ENCODE peak calls at places on chromosomes 11 and 22, in four cellular contexts. One of them, this sample, is unnamed.

GRCh38 chr11:8735094-8735493 is 52.5 kb downstream of the RPL27A start:
- DNase-seq in HepG2: no peak
- DNase-seq in A549: no peak
- DNase-seq in K562: no peak
- DNase-seq in this sample: no peak

GRCh38 chr11:120690406-120690805 is 178.9 kb downstream of the GRIK4 start:
- DNase-seq in HepG2: no peak
- DNase-seq in A549: no peak
- DNase-seq in K562: no peak
- DNase-seq in this sample: no peak

GRCh38 chr11:102256251-102256650 is 61.0 kb upstream of the BIRC3 start:
- DNase-seq in HepG2: no peak
- DNase-seq in A549: no peak
- DNase-seq in K562: no peak
- DNase-seq in this sample: no peak

GRCh38 chr11:35617687-35618496 is at the start of gene FJX1:
- DNase-seq in HepG2: peak
- DNase-seq in A549: peak
- DNase-seq in K562: peak
- DNase-seq in this sample: peak

GRCh38 chr22:19663821-19664325 is 50.4 kb upstream of the SEPTIN5 start:
- DNase-seq in HepG2: no peak
- DNase-seq in A549: no peak
- DNase-seq in K562: peak
- DNase-seq in this sample: no peak

GRCh38 chr22:27581688-27582087 is 219.9 kb downstream of the MN1 start:
- DNase-seq in HepG2: no peak
- DNase-seq in A549: no peak
- DNase-seq in K562: no peak
- DNase-seq in this sample: no peak

GRCh38 chr11:94528551-94528950 is 15.2 kb upstream of the FUT4 start:
- DNase-seq in HepG2: no peak
- DNase-seq in A549: no peak
- DNase-seq in K562: no peak
- DNase-seq in this sample: no peak

GRCh38 chr11:10208045-10208674 is 85.9 kb downstream of the SBF2 start:
- DNase-seq in HepG2: peak
- DNase-seq in A549: peak
- DNase-seq in K562: peak
- DNase-seq in this sample: no peak

GRCh38 chr11:119295178-119295577 is 21.8 kb downstream of the MCAM start:
- DNase-seq in HepG2: no peak
- DNase-seq in A549: no peak
- DNase-seq in K562: no peak
- DNase-seq in this sample: no peak

DNA sequence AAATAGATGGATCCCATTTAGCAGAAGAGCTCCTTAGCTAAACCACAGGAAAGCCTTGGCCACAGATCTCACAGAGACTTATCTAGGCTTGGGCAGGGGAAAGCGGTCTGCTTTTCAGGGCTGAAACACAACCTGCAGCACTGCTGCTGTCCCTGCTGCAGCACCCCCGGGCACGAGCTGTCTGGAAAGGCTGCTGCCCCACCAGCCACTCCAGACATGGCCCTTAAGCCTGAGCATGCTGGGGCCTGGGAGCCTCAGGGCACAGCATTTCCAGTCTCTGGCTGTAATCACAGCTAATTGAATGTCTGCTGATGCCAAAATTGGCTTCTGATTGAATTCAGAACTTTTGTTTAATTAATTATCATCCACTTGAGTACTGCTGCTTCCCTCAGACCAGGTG is 115.0 kb downstream of the TMPRSS5 start:
- DNase-seq in HepG2: no peak
- DNase-seq in A549: no peak
- DNase-seq in K562: no peak
- DNase-seq in this sample: no peak
- TF ChIP-seq ESRRA in HepG2: no peak
- TF ChIP-seq ESRRA in A549: no peak
- TF ChIP-seq ESRRA in K562: no peak
- TF ChIP-seq ESRRA in this sample: no peak

DNA sequence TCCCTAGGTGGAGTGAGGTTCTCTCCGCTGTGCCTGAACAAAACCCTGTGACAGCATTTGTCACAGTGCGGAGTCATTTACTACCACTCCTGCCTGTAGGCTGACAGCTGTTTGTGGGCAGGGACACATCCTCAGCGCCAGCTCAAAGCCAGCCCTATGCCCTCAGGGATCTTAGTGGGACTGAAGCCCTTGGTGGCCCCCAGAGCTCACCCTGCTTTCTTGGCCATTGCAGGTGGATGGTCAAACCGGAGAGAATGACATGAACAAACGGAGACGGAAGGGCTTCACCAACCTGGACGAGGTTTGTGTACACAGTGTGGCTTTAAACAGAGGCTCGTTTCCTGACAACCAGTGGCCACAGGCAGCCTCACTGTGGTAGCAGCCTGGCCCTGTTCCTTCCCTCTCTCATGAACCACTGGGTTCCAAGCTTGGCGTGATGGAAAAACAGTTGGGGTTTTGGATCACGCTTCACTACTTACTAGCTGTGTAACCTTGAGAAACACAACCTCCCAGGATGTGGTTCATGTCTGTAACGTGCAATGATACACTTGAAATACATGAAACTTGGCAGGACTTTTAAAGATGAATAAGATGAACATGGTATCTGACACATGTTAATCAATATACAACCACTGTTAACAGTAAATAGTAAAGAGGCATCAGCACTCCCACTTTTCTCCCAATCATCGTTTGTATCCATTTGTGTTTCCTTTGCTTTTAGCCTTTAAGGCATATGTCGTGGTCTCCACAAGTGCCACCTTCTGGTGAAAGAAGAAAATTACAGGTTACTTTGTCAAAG is 125.8 kb downstream of the MICAL2 start:
- DNase-seq in HepG2: peak
- DNase-seq in A549: peak
- DNase-seq in K562: peak
- DNase-seq in this sample: no peak
- TF ChIP-seq JUN in HepG2: no peak
- TF ChIP-seq JUN in A549: no peak
- TF ChIP-seq JUN in K562: no peak
- TF ChIP-seq JUN in this sample: no peak

DNA sequence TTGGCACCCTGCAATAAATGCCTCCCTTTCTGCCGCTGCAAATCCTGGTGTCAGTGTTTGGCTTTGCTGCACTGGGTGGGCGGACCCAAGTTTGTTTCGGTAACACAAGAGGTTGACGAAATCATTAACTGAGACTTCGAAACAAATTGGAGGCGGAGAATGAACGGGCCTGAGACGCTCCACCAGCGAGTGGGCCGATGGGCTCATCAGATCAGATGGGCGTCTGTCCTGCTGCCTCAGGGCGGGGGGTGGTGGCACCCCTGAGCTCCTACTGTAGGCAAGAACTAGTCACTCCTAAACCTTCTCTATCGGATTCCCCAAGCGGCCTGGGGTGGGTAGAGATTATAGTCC is 918 bp upstream of the CAPN5 start:
- DNase-seq in HepG2: no peak
- DNase-seq in A549: no peak
- DNase-seq in K562: no peak
- DNase-seq in this sample: peak
- TF ChIP-seq ESRRA in HepG2: no peak
- TF ChIP-seq ESRRA in A549: no peak
- TF ChIP-seq ESRRA in K562: no peak
- TF ChIP-seq ESRRA in this sample: no peak

DNA sequence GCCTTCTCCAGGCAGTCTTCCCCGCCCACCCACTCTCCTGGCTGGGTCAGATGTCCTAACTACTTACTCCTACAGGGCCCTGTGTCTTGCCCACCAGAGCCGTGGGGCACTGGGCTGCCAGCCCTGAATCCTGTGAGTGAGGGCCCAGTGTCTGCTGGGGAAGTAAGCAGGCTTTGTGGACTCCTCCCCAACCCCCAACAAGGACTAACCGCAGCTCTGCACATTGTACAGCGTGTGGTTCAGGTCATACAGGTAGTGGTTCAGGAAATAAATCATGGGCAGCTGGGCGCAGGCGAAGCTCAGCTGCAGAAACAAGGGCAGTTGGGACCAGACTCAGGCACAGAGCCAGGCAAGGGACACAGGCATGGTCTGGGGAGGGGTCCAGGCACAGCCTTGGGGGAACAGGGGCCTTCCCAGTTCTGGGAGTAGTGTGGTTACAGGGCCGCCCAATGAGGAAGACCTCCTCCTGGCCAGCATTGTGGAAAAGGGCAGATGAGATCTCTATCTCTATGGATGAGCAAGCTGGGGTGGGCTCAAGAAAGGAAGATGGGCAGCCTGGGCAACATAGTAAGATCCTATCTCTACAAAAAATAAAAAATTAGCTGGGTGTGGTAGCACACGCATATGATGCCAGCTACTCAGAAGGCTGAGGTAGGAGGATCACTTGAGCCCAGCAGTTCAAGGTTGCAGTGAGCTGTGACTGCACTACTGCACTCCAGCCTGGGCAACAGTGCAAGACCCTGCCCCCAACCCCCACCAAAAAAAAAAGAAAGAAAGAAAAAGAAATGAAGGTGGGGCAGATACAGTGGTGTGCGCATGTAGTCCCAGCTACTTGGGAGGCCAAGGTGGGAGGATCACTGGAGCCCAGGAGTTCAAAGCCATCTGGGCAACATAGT is 5.5 kb downstream of the UNC93B1 start:
- DNase-seq in HepG2: no peak
- DNase-seq in A549: no peak
- DNase-seq in K562: no peak
- DNase-seq in this sample: no peak
- TF ChIP-seq JUN in HepG2: no peak
- TF ChIP-seq JUN in A549: no peak
- TF ChIP-seq JUN in K562: no peak
- TF ChIP-seq JUN in this sample: no peak

DNA sequence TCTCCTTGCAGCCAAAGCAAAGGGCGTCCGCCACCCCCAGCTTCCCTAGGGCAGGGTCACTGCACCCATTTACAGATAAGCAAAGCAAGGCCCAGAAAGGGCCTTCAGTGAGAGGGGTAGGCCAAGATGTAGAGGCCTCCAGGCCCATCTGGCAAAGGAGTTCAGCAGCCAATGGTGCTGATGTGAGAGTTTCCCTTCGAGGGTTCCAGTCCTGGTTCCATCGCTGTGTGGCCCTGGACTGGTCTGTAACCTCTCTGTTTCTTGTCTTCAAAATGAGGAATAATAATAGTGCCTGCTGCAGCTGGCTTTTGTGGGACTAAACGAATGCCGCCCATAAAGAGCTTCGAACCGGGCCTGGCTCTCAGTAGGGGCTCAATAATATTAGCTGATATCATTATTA is 4.0 kb downstream of the ELFN2 start:
- DNase-seq in HepG2: no peak
- DNase-seq in A549: no peak
- DNase-seq in K562: no peak
- DNase-seq in this sample: no peak
- TF ChIP-seq ESRRA in HepG2: no peak
- TF ChIP-seq ESRRA in A549: no peak
- TF ChIP-seq ESRRA in K562: no peak
- TF ChIP-seq ESRRA in this sample: no peak

GRCh38 chr11:12271241-12271640 is 106.1 kb upstream of the PARVA start:
- DNase-seq in HepG2: no peak
- DNase-seq in A549: no peak
- DNase-seq in K562: no peak
- DNase-seq in this sample: no peak
- TF ChIP-seq JUN in HepG2: no peak
- TF ChIP-seq JUN in A549: no peak
- TF ChIP-seq JUN in K562: no peak
- TF ChIP-seq JUN in this sample: no peak

GRCh38 chr11:86194998-86195397 is 49.6 kb upstream of the EED start:
- DNase-seq in HepG2: no peak
- DNase-seq in A549: no peak
- DNase-seq in K562: no peak
- DNase-seq in this sample: no peak

GRCh38 chr11:86191874-86192273 is 52.7 kb upstream of the EED start:
- DNase-seq in HepG2: no peak
- DNase-seq in A549: no peak
- DNase-seq in K562: no peak
- DNase-seq in this sample: no peak

GRCh38 chr11:86196291-86196690 is 48.3 kb upstream of the EED start:
- DNase-seq in HepG2: no peak
- DNase-seq in A549: no peak
- DNase-seq in K562: no peak
- DNase-seq in this sample: no peak

GRCh38 chr11:86192858-86193257 is 51.7 kb upstream of the EED start:
- DNase-seq in HepG2: no peak
- DNase-seq in A549: no peak
- DNase-seq in K562: no peak
- DNase-seq in this sample: no peak

GRCh38 chr11:86193297-86194095 is 51.1 kb upstream of the EED start:
- DNase-seq in HepG2: peak
- DNase-seq in A549: peak
- DNase-seq in K562: peak
- DNase-seq in this sample: peak
- TF ChIP-seq ESRRA in HepG2: no peak
- TF ChIP-seq ESRRA in A549: no peak
- TF ChIP-seq ESRRA in K562: peak
- TF ChIP-seq ESRRA in this sample: no peak

GRCh38 chr11:92505689-92506088 is 281.1 kb downstream of the FAT3 start:
- DNase-seq in HepG2: no peak
- DNase-seq in A549: no peak
- DNase-seq in K562: no peak
- DNase-seq in this sample: no peak

GRCh38 chr11:92512204-92512569 is 287.6 kb downstream of the FAT3 start:
- DNase-seq in HepG2: no peak
- DNase-seq in A549: no peak
- DNase-seq in K562: no peak
- DNase-seq in this sample: no peak

GRCh38 chr11:92510591-92510990 is 286.0 kb downstream of the FAT3 start:
- DNase-seq in HepG2: no peak
- DNase-seq in A549: no peak
- DNase-seq in K562: no peak
- DNase-seq in this sample: no peak

GRCh38 chr11:92511522-92512203 is 287.0 kb downstream of the FAT3 start:
- DNase-seq in HepG2: no peak
- DNase-seq in A549: no peak
- DNase-seq in K562: no peak
- DNase-seq in this sample: no peak
- TF ChIP-seq JUN in HepG2: no peak
- TF ChIP-seq JUN in A549: no peak
- TF ChIP-seq JUN in K562: no peak
- TF ChIP-seq JUN in this sample: no peak

DNA sequence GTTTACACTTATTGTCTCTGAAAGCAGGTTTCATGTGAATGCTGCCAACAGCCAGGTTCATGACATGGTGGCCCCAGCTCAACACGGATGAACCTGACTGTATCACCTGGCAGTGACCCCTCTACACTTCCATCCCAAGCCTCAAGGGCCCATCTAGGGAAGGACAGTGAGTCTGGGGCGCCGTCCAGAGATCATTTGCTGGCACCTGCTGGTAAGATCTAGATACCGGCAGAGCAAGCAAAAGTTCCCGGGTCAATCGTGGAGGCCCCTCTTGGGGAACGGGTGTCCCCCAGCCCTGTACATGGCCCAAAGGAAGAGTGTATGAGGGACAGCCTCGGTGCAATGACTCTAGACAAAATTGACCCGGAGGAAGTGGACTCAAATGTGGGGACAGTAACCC is 34.7 kb upstream of the TH start:
- DNase-seq in HepG2: no peak
- DNase-seq in A549: no peak
- DNase-seq in K562: no peak
- DNase-seq in this sample: peak
- TF ChIP-seq ESRRA in HepG2: no peak
- TF ChIP-seq ESRRA in A549: no peak
- TF ChIP-seq ESRRA in K562: no peak
- TF ChIP-seq ESRRA in this sample: no peak

This sample was measured in WTC11.